ENCODE peak calls at places on chromosomes 12 and 14, in nine cellular contexts. One of them, this sample, is unnamed.

GRCh38 chr12:113961921-113962710 is 4.0 kb downstream of the RBM19 start:
- DNase-seq in endothelial cell: no peak
- DNase-seq in psoas muscle: no peak
- DNase-seq in upper lobe of left lung: no peak
- DNase-seq in dorsolateral prefrontal cortex: no peak
- DNase-seq in esophagus squamous epithelium: no peak
- DNase-seq in WTC11: no peak
- DNase-seq in epithelial cell of esophagus: peak
- DNase-seq in hepatocyte: no peak
- DNase-seq in this sample: no peak

GRCh38 chr12:7542813-7543212 is 39.2 kb upstream of the CD163 start:
- DNase-seq in esophagus squamous epithelium: no peak
- DNase-seq in hepatocyte: no peak
- DNase-seq in endothelial cell: no peak
- DNase-seq in dorsolateral prefrontal cortex: no peak
- DNase-seq in psoas muscle: no peak
- DNase-seq in upper lobe of left lung: no peak
- DNase-seq in WTC11: no peak
- DNase-seq in epithelial cell of esophagus: no peak
- DNase-seq in this sample: no peak

GRCh38 chr14:102207831-102208365 is 68.2 kb downstream of the WDR20 start:
- DNase-seq in endothelial cell: no peak
- DNase-seq in hepatocyte: no peak
- DNase-seq in psoas muscle: no peak
- DNase-seq in epithelial cell of esophagus: no peak
- DNase-seq in dorsolateral prefrontal cortex: no peak
- DNase-seq in upper lobe of left lung: no peak
- DNase-seq in esophagus squamous epithelium: no peak
- DNase-seq in WTC11: no peak
- DNase-seq in this sample: no peak

GRCh38 chr12:48184549-48184922 is 1.1 kb downstream of the CCDC184 start:
- DNase-seq in upper lobe of left lung: no peak
- DNase-seq in esophagus squamous epithelium: no peak
- DNase-seq in psoas muscle: no peak
- DNase-seq in WTC11: no peak
- DNase-seq in epithelial cell of esophagus: no peak
- DNase-seq in hepatocyte: no peak
- DNase-seq in endothelial cell: peak
- DNase-seq in dorsolateral prefrontal cortex: no peak
- DNase-seq in this sample: no peak

GRCh38 chr12:122834921-122835692 is at the start of gene HIP1R:
- DNase-seq in dorsolateral prefrontal cortex: no peak
- DNase-seq in esophagus squamous epithelium: no peak
- DNase-seq in psoas muscle: no peak
- DNase-seq in WTC11: peak
- DNase-seq in upper lobe of left lung: peak
- DNase-seq in hepatocyte: peak
- DNase-seq in endothelial cell: peak
- DNase-seq in epithelial cell of esophagus: peak
- DNase-seq in this sample: no peak

GRCh38 chr12:31387466-31387865 is 61.5 kb upstream of the SINHCAF start:
- DNase-seq in psoas muscle: no peak
- DNase-seq in dorsolateral prefrontal cortex: no peak
- DNase-seq in WTC11: no peak
- DNase-seq in esophagus squamous epithelium: no peak
- DNase-seq in epithelial cell of esophagus: peak
- DNase-seq in upper lobe of left lung: no peak
- DNase-seq in endothelial cell: no peak
- DNase-seq in hepatocyte: no peak
- DNase-seq in this sample: no peak

GRCh38 chr14:73188501-73188903 is 48.8 kb upstream of the PAPLN start:
- DNase-seq in WTC11: no peak
- DNase-seq in upper lobe of left lung: no peak
- DNase-seq in dorsolateral prefrontal cortex: no peak
- DNase-seq in psoas muscle: peak
- DNase-seq in epithelial cell of esophagus: peak
- DNase-seq in esophagus squamous epithelium: no peak
- DNase-seq in endothelial cell: no peak
- DNase-seq in hepatocyte: no peak
- DNase-seq in this sample: no peak

GRCh38 chr12:1350055-1350933 is 244.1 kb downstream of the FBXL14 start:
- DNase-seq in WTC11: no peak
- DNase-seq in psoas muscle: no peak
- DNase-seq in dorsolateral prefrontal cortex: no peak
- DNase-seq in epithelial cell of esophagus: peak
- DNase-seq in endothelial cell: no peak
- DNase-seq in upper lobe of left lung: no peak
- DNase-seq in esophagus squamous epithelium: no peak
- DNase-seq in hepatocyte: peak
- DNase-seq in this sample: no peak

GRCh38 chr14:99055816-99056215 is 216.2 kb downstream of the BCL11B start:
- DNase-seq in upper lobe of left lung: peak
- DNase-seq in esophagus squamous epithelium: no peak
- DNase-seq in dorsolateral prefrontal cortex: no peak
- DNase-seq in epithelial cell of esophagus: no peak
- DNase-seq in hepatocyte: no peak
- DNase-seq in endothelial cell: no peak
- DNase-seq in WTC11: no peak
- DNase-seq in psoas muscle: no peak
- DNase-seq in this sample: no peak

GRCh38 chr12:121590476-121591143 is 9.8 kb upstream of the KDM2B start:
- DNase-seq in epithelial cell of esophagus: peak
- DNase-seq in esophagus squamous epithelium: no peak
- DNase-seq in hepatocyte: no peak
- DNase-seq in upper lobe of left lung: no peak
- DNase-seq in WTC11: no peak
- DNase-seq in dorsolateral prefrontal cortex: no peak
- DNase-seq in psoas muscle: no peak
- DNase-seq in endothelial cell: no peak
- DNase-seq in this sample: no peak

GRCh38 chr12:17652436-17652835 is 437.6 kb downstream of the RERGL start:
- DNase-seq in upper lobe of left lung: no peak
- DNase-seq in esophagus squamous epithelium: no peak
- DNase-seq in psoas muscle: no peak
- DNase-seq in endothelial cell: no peak
- DNase-seq in dorsolateral prefrontal cortex: no peak
- DNase-seq in epithelial cell of esophagus: no peak
- DNase-seq in hepatocyte: no peak
- DNase-seq in WTC11: no peak
- DNase-seq in this sample: no peak

GRCh38 chr14:95299271-95299670 is 20.4 kb downstream of the CLMN start:
- DNase-seq in psoas muscle: no peak
- DNase-seq in WTC11: no peak
- DNase-seq in epithelial cell of esophagus: no peak
- DNase-seq in hepatocyte: no peak
- DNase-seq in esophagus squamous epithelium: no peak
- DNase-seq in dorsolateral prefrontal cortex: no peak
- DNase-seq in endothelial cell: no peak
- DNase-seq in upper lobe of left lung: no peak
- DNase-seq in this sample: no peak

GRCh38 chr14:59359451-59360124 is 105.6 kb downstream of the GPR135 start:
- DNase-seq in epithelial cell of esophagus: no peak
- DNase-seq in dorsolateral prefrontal cortex: no peak
- DNase-seq in psoas muscle: no peak
- DNase-seq in WTC11: no peak
- DNase-seq in endothelial cell: no peak
- DNase-seq in hepatocyte: no peak
- DNase-seq in esophagus squamous epithelium: no peak
- DNase-seq in upper lobe of left lung: no peak
- DNase-seq in this sample: no peak

GRCh38 chr14:31527546-31527945 is 33.7 kb upstream of the NUBPL start:
- DNase-seq in hepatocyte: no peak
- DNase-seq in esophagus squamous epithelium: no peak
- DNase-seq in endothelial cell: no peak
- DNase-seq in WTC11: no peak
- DNase-seq in psoas muscle: no peak
- DNase-seq in upper lobe of left lung: no peak
- DNase-seq in epithelial cell of esophagus: no peak
- DNase-seq in dorsolateral prefrontal cortex: no peak
- DNase-seq in this sample: no peak

GRCh38 chr14:31527087-31527486 is 34.1 kb upstream of the NUBPL start:
- DNase-seq in dorsolateral prefrontal cortex: no peak
- DNase-seq in endothelial cell: no peak
- DNase-seq in psoas muscle: no peak
- DNase-seq in upper lobe of left lung: no peak
- DNase-seq in esophagus squamous epithelium: no peak
- DNase-seq in WTC11: peak
- DNase-seq in hepatocyte: no peak
- DNase-seq in epithelial cell of esophagus: no peak
- DNase-seq in this sample: no peak

GRCh38 chr14:31529053-31529452 is 32.2 kb upstream of the NUBPL start:
- DNase-seq in psoas muscle: no peak
- DNase-seq in esophagus squamous epithelium: no peak
- DNase-seq in dorsolateral prefrontal cortex: no peak
- DNase-seq in endothelial cell: no peak
- DNase-seq in WTC11: no peak
- DNase-seq in upper lobe of left lung: no peak
- DNase-seq in epithelial cell of esophagus: no peak
- DNase-seq in hepatocyte: no peak
- DNase-seq in this sample: no peak

DNA sequence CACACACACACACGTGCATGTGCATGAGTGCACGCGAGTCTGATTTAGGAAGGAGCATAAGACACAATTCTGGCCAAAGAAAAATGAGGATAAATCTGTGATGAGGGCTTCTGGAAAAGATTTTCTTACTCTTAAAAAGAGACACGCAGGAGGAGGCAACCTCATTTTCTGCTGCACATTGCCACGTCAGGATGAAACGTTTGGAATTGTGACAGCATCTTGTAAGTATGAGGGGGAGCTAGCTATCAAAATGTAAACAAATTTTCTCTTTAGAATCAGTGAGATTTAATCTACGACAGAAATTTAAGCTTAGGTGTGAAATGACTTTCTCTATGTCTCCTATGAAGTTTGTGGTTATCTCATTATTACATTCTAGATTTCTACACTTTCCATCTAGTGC is 31.1 kb upstream of the NUBPL start:
- DNase-seq in psoas muscle: no peak
- DNase-seq in endothelial cell: no peak
- DNase-seq in hepatocyte: no peak
- DNase-seq in WTC11: no peak
- DNase-seq in esophagus squamous epithelium: no peak
- DNase-seq in dorsolateral prefrontal cortex: no peak
- DNase-seq in epithelial cell of esophagus: no peak
- DNase-seq in upper lobe of left lung: no peak
- DNase-seq in this sample: no peak
- TF ChIP-seq CTCF in psoas muscle: no peak
- TF ChIP-seq CTCF in endothelial cell: no peak
- TF ChIP-seq CTCF in hepatocyte: no peak
- TF ChIP-seq CTCF in WTC11: no peak
- TF ChIP-seq CTCF in esophagus squamous epithelium: no peak
- TF ChIP-seq CTCF in dorsolateral prefrontal cortex: no peak
- TF ChIP-seq CTCF in epithelial cell of esophagus: no peak
- TF ChIP-seq CTCF in upper lobe of left lung: no peak
- TF ChIP-seq CTCF in this sample: no peak

GRCh38 chr14:80536456-80536855 is 325.2 kb upstream of the DIO2 start:
- DNase-seq in epithelial cell of esophagus: peak
- DNase-seq in dorsolateral prefrontal cortex: no peak
- DNase-seq in upper lobe of left lung: no peak
- DNase-seq in esophagus squamous epithelium: no peak
- DNase-seq in endothelial cell: no peak
- DNase-seq in psoas muscle: no peak
- DNase-seq in hepatocyte: no peak
- DNase-seq in WTC11: no peak
- DNase-seq in this sample: no peak

GRCh38 chr14:80538633-80539375 is 327.5 kb upstream of the DIO2 start:
- DNase-seq in dorsolateral prefrontal cortex: no peak
- DNase-seq in esophagus squamous epithelium: no peak
- DNase-seq in hepatocyte: no peak
- DNase-seq in endothelial cell: no peak
- DNase-seq in WTC11: no peak
- DNase-seq in upper lobe of left lung: no peak
- DNase-seq in psoas muscle: no peak
- DNase-seq in epithelial cell of esophagus: no peak
- DNase-seq in this sample: no peak

GRCh38 chr14:80535171-80535570 is 323.9 kb upstream of the DIO2 start:
- DNase-seq in psoas muscle: no peak
- DNase-seq in WTC11: no peak
- DNase-seq in dorsolateral prefrontal cortex: no peak
- DNase-seq in upper lobe of left lung: no peak
- DNase-seq in epithelial cell of esophagus: no peak
- DNase-seq in hepatocyte: peak
- DNase-seq in esophagus squamous epithelium: no peak
- DNase-seq in endothelial cell: no peak
- DNase-seq in this sample: no peak
- TF ChIP-seq CTCF in psoas muscle: no peak
- TF ChIP-seq CTCF in WTC11: no peak
- TF ChIP-seq CTCF in dorsolateral prefrontal cortex: no peak
- TF ChIP-seq CTCF in upper lobe of left lung: no peak
- TF ChIP-seq CTCF in epithelial cell of esophagus: no peak
- TF ChIP-seq CTCF in hepatocyte: no peak
- TF ChIP-seq CTCF in esophagus squamous epithelium: no peak
- TF ChIP-seq CTCF in endothelial cell: no peak
- TF ChIP-seq CTCF in this sample: no peak

GRCh38 chr12:130169924-130170323 is 7.7 kb downstream of the FZD10 start:
- DNase-seq in esophagus squamous epithelium: no peak
- DNase-seq in epithelial cell of esophagus: no peak
- DNase-seq in WTC11: no peak
- DNase-seq in dorsolateral prefrontal cortex: no peak
- DNase-seq in upper lobe of left lung: no peak
- DNase-seq in psoas muscle: no peak
- DNase-seq in endothelial cell: no peak
- DNase-seq in hepatocyte: no peak
- DNase-seq in this sample: no peak
- TF ChIP-seq CTCF in esophagus squamous epithelium: no peak
- TF ChIP-seq CTCF in epithelial cell of esophagus: no peak
- TF ChIP-seq CTCF in WTC11: no peak
- TF ChIP-seq CTCF in dorsolateral prefrontal cortex: no peak
- TF ChIP-seq CTCF in upper lobe of left lung: no peak
- TF ChIP-seq CTCF in psoas muscle: no peak
- TF ChIP-seq CTCF in endothelial cell: no peak
- TF ChIP-seq CTCF in hepatocyte: no peak
- TF ChIP-seq CTCF in this sample: no peak

GRCh38 chr12:115895247-115895646 is 382.2 kb downstream of the MED13L start:
- DNase-seq in hepatocyte: no peak
- DNase-seq in esophagus squamous epithelium: no peak
- DNase-seq in endothelial cell: no peak
- DNase-seq in psoas muscle: no peak
- DNase-seq in epithelial cell of esophagus: no peak
- DNase-seq in upper lobe of left lung: no peak
- DNase-seq in dorsolateral prefrontal cortex: no peak
- DNase-seq in WTC11: peak
- DNase-seq in this sample: no peak
- TF ChIP-seq CTCF in hepatocyte: no peak
- TF ChIP-seq CTCF in esophagus squamous epithelium: no peak
- TF ChIP-seq CTCF in endothelial cell: peak
- TF ChIP-seq CTCF in psoas muscle: peak
- TF ChIP-seq CTCF in epithelial cell of esophagus: peak
- TF ChIP-seq CTCF in upper lobe of left lung: no peak
- TF ChIP-seq CTCF in dorsolateral prefrontal cortex: no peak
- TF ChIP-seq CTCF in WTC11: peak
- TF ChIP-seq CTCF in this sample: peak

This sample was measured in Panc1.